ENCODE peak calls at places on chromosomes 1 and 21, in four cellular contexts. One of them, this sample, is unnamed.

GRCh38 chr1:111084999-111085398 is 54.9 kb downstream of the DRAM2 start:
- DNase-seq in HepG2: no peak
- DNase-seq in H1: no peak
- DNase-seq in K562: no peak
- DNase-seq in this sample: no peak

GRCh38 chr21:31234936-31235335 is 109.1 kb downstream of the TIAM1 start:
- DNase-seq in HepG2: no peak
- DNase-seq in H1: no peak
- DNase-seq in K562: no peak
- DNase-seq in this sample: no peak

GRCh38 chr1:228369608-228370438 is 36.8 kb downstream of the TRIM11 start:
- DNase-seq in HepG2: no peak
- DNase-seq in H1: no peak
- DNase-seq in K562: no peak
- DNase-seq in this sample: no peak

GRCh38 chr1:21064057-21064456 is 112.6 kb downstream of the EIF4G3 start:
- DNase-seq in HepG2: no peak
- DNase-seq in H1: no peak
- DNase-seq in K562: no peak
- DNase-seq in this sample: no peak

GRCh38 chr1:29830916-29831315 is 594.6 kb downstream of the PTPRU start:
- DNase-seq in HepG2: no peak
- DNase-seq in H1: no peak
- DNase-seq in K562: no peak
- DNase-seq in this sample: no peak

GRCh38 chr1:14320518-14320917 is 278.0 kb upstream of the KAZN start:
- DNase-seq in HepG2: no peak
- DNase-seq in H1: no peak
- DNase-seq in K562: no peak
- DNase-seq in this sample: no peak

GRCh38 chr1:113758631-113759340 is 500 bp downstream of the PHTF1 start:
- DNase-seq in HepG2: peak
- DNase-seq in H1: peak
- DNase-seq in K562: peak
- DNase-seq in this sample: peak

GRCh38 chr21:42425603-42425985 is 21.9 kb downstream of the UBASH3A start:
- DNase-seq in HepG2: no peak
- DNase-seq in H1: no peak
- DNase-seq in K562: no peak
- DNase-seq in this sample: no peak

GRCh38 chr1:15579683-15580047 is 5.2 kb downstream of the AGMAT start:
- DNase-seq in HepG2: no peak
- DNase-seq in H1: no peak
- DNase-seq in K562: no peak
- DNase-seq in this sample: peak

GRCh38 chr1:195495720-195496635 is 1112.3 kb downstream of the KCNT2 start:
- DNase-seq in HepG2: no peak
- DNase-seq in H1: no peak
- DNase-seq in K562: no peak
- DNase-seq in this sample: no peak

GRCh38 chr1:40673452-40673851 is 8.0 kb upstream of the RIMS3 start:
- DNase-seq in HepG2: no peak
- DNase-seq in H1: no peak
- DNase-seq in K562: no peak
- DNase-seq in this sample: no peak

GRCh38 chr1:218674280-218674773 is 329.2 kb downstream of the TGFB2 start:
- DNase-seq in HepG2: peak
- DNase-seq in H1: peak
- DNase-seq in K562: no peak
- DNase-seq in this sample: no peak

GRCh38 chr1:217660353-217661062 is 29.4 kb downstream of the SPATA17 start:
- DNase-seq in HepG2: peak
- DNase-seq in H1: no peak
- DNase-seq in K562: no peak
- DNase-seq in this sample: no peak

GRCh38 chr1:56175211-56175610 is 404.2 kb downstream of the PLPP3 start:
- DNase-seq in HepG2: no peak
- DNase-seq in H1: no peak
- DNase-seq in K562: no peak
- DNase-seq in this sample: no peak

GRCh38 chr1:55347786-55348185 is 132.6 kb upstream of the USP24 start:
- DNase-seq in HepG2: no peak
- DNase-seq in H1: no peak
- DNase-seq in K562: no peak
- DNase-seq in this sample: no peak

GRCh38 chr1:229844675-229845074 is 218.6 kb downstream of the URB2 start:
- DNase-seq in HepG2: no peak
- DNase-seq in H1: no peak
- DNase-seq in K562: no peak
- DNase-seq in this sample: no peak

GRCh38 chr1:145782166-145783099 is 41.5 kb downstream of the RNF115 start:
- DNase-seq in HepG2: peak
- DNase-seq in H1: no peak
- DNase-seq in K562: no peak
- DNase-seq in this sample: no peak

GRCh38 chr1:207817778-207818751 is 66.2 kb downstream of the CD46 start:
- DNase-seq in HepG2: no peak
- DNase-seq in H1: no peak
- DNase-seq in K562: peak
- DNase-seq in this sample: no peak

GRCh38 chr1:42734201-42735035 is 5.6 kb downstream of the CLDN19 start:
- DNase-seq in HepG2: peak
- DNase-seq in H1: no peak
- DNase-seq in K562: no peak
- DNase-seq in this sample: no peak

GRCh38 chr1:161311595-161312181 is 1.9 kb upstream of the MPZ start:
- DNase-seq in HepG2: peak
- DNase-seq in H1: no peak
- DNase-seq in K562: no peak
- DNase-seq in this sample: no peak

GRCh38 chr1:155324717-155325595 is 4.3 kb downstream of the RUSC1 start:
- DNase-seq in HepG2: peak
- DNase-seq in H1: peak
- DNase-seq in K562: peak
- DNase-seq in this sample: peak

GRCh38 chr1:203273869-203274602 is 31.3 kb upstream of the BTG2 start:
- DNase-seq in HepG2: no peak
- DNase-seq in H1: no peak
- DNase-seq in K562: no peak
- DNase-seq in this sample: no peak

GRCh38 chr1:99279525-99279924 is 15.2 kb downstream of the PLPPR4 start:
- DNase-seq in HepG2: no peak
- DNase-seq in H1: no peak
- DNase-seq in K562: no peak
- DNase-seq in this sample: no peak

GRCh38 chr1:2785631-2786328 is 15.7 kb downstream of the TTC34 start:
- DNase-seq in HepG2: no peak
- DNase-seq in H1: no peak
- DNase-seq in K562: no peak
- DNase-seq in this sample: no peak

GRCh38 chr1:240000634-240001033 is 91.0 kb upstream of the FMN2 start:
- DNase-seq in HepG2: no peak
- DNase-seq in H1: no peak
- DNase-seq in K562: no peak
- DNase-seq in this sample: no peak

GRCh38 chr1:21069549-21069948 is 107.1 kb downstream of the EIF4G3 start:
- DNase-seq in HepG2: peak
- DNase-seq in H1: no peak
- DNase-seq in K562: no peak
- DNase-seq in this sample: no peak

GRCh38 chr1:199474738-199475137 is 552.8 kb upstream of the NR5A2 start:
- DNase-seq in HepG2: no peak
- DNase-seq in H1: no peak
- DNase-seq in K562: no peak
- DNase-seq in this sample: no peak

GRCh38 chr1:158353333-158354038 is at the start of gene CD1E:
- DNase-seq in HepG2: no peak
- DNase-seq in H1: no peak
- DNase-seq in K562: no peak
- DNase-seq in this sample: no peak

GRCh38 chr1:185404864-185405568 is 88.0 kb upstream of the IVNS1ABP start:
- DNase-seq in HepG2: no peak
- DNase-seq in H1: no peak
- DNase-seq in K562: no peak
- DNase-seq in this sample: no peak

GRCh38 chr1:151399890-151400235 is 490 bp downstream of the PSMB4 start:
- DNase-seq in HepG2: no peak
- DNase-seq in H1: no peak
- DNase-seq in K562: peak
- DNase-seq in this sample: no peak

GRCh38 chr1:151839457-151840409 is at the start of gene C2CD4D:
- DNase-seq in HepG2: peak
- DNase-seq in H1: peak
- DNase-seq in K562: no peak
- DNase-seq in this sample: no peak

GRCh38 chr1:225845633-225846259 is 35.8 kb downstream of the EPHX1 start:
- DNase-seq in HepG2: peak
- DNase-seq in H1: peak
- DNase-seq in K562: peak
- DNase-seq in this sample: peak

GRCh38 chr1:153790282-153790995 is 15.2 kb downstream of the SLC27A3 start:
- DNase-seq in HepG2: no peak
- DNase-seq in H1: no peak
- DNase-seq in K562: no peak
- DNase-seq in this sample: no peak

DNA sequence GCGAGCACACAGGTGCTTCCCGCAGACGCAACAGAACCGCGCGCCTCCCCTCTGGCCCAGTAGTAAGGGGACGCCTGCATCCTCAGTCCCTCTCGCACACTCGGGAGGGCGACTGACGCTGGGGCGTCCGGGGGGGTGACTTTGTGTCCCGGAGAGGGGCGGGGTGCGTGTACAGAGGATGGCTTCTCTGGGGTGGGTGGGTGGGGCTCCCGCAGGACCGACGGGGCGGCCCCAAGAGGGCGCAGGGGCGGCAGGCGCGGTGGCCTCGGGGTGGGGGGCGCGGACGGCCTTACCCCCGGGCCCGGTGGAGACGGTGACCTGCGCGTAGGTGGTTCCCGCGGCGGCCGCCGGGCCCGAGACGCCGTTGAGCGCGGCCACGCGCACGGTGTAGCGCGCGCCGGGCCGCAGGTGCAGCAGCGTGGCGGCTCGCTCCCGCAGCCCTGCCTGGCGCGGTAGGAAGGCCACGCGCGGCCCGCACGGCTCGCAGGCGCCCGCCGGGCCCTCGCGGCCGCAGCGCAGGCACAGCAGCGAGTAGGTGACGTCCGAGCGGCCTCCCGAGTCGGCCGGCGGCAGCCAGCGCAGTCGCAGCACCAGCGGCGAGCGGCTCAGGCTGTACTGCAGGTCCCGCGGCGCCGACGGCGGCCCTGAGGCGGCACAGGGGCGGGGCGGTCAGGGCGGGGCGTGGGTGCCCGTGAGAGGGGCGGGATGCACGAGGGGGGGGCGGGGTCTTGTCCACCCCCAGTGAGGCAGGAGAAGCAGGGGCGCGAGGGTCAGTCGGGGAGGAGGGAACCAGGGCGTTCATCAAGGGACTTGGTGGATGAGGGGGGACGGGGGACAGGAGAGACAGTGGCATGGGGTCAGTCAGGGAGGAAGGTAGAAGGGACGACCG is 12.1 kb downstream of the EPHA10 start:
- DNase-seq in HepG2: no peak
- DNase-seq in H1: no peak
- DNase-seq in K562: peak
- DNase-seq in this sample: peak
- TF ChIP-seq POLR2A in HepG2: no peak
- TF ChIP-seq POLR2A in H1: no peak
- TF ChIP-seq POLR2A in K562: no peak
- TF ChIP-seq POLR2A in this sample: no peak

GRCh38 chr21:39660191-39660590 is 47.5 kb downstream of the B3GALT5 start:
- DNase-seq in HepG2: no peak
- DNase-seq in H1: no peak
- DNase-seq in K562: no peak
- DNase-seq in this sample: no peak
- TF ChIP-seq TAF1 in HepG2: no peak
- TF ChIP-seq TAF1 in H1: no peak
- TF ChIP-seq TAF1 in K562: no peak
- TF ChIP-seq TAF1 in this sample: no peak

GRCh38 chr1:68233202-68233601 is 879 bp upstream of the WLS start:
- DNase-seq in HepG2: no peak
- DNase-seq in H1: no peak
- DNase-seq in K562: no peak
- DNase-seq in this sample: no peak

GRCh38 chr1:68234094-68234493 is 1.8 kb upstream of the WLS start:
- DNase-seq in HepG2: no peak
- DNase-seq in H1: no peak
- DNase-seq in K562: no peak
- DNase-seq in this sample: no peak

GRCh38 chr1:68231627-68232303 is 558 bp downstream of the WLS start:
- DNase-seq in HepG2: no peak
- DNase-seq in H1: no peak
- DNase-seq in K562: no peak
- DNase-seq in this sample: no peak

GRCh38 chr1:68230901-68231626 is 1.3 kb downstream of the WLS start:
- DNase-seq in HepG2: no peak
- DNase-seq in H1: no peak
- DNase-seq in K562: no peak
- DNase-seq in this sample: no peak

GRCh38 chr1:68232354-68233148 is at the start of gene WLS:
- DNase-seq in HepG2: no peak
- DNase-seq in H1: no peak
- DNase-seq in K562: no peak
- DNase-seq in this sample: no peak
- TF ChIP-seq POLR2A in HepG2: no peak
- TF ChIP-seq POLR2A in H1: no peak
- TF ChIP-seq POLR2A in K562: no peak
- TF ChIP-seq POLR2A in this sample: no peak

DNA sequence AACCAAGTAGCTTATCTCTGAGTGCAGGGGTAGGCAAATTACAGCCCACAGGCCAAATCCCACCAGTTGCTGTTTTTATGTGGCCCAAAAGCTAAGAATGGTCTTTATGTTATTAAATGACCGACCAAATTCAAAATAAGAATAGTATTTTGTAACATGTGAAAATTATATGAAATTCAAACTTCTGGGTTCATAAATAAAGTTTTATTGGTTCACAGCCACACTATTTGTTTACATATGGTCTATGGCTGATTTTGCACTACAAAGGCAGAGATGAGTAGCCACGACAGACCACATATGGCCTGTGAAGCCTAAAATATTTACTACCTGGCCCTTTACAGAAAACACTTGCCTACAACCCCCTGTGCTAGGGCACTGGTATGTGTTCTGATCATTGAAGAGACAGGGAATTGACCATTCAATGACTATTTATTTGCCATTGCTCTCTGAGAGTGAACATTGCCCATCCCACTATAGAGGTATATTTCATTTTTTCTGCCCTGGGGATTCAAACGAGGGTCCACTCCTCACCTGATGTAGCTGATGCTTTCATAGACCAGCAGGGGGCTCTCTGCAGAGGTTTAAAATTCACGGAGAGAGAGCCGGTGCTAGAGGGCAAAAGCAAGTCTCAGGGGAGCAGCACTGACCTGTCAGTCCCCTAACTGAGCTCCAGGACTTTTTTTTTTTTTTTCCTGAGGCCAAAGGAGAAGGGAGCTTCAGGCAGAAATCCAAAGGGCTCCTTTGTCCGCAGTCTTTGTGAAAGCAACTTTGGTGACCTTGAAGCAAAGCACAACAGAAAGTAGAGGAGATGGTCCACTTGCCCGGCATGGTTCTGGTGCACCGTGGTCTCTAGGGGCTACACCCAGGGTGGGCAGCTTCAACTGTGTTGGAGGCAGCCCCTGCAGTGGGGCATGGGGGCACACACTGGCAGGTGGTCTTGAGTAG is 7.3 kb upstream of the GNL2 start:
- DNase-seq in HepG2: peak
- DNase-seq in H1: no peak
- DNase-seq in K562: peak
- DNase-seq in this sample: peak
- TF ChIP-seq TAF1 in HepG2: no peak
- TF ChIP-seq TAF1 in H1: no peak
- TF ChIP-seq TAF1 in K562: no peak
- TF ChIP-seq TAF1 in this sample: no peak